ENCODE peak calls at places on chromosome X, in five cellular contexts. C is stimulated activated CD8-positive, alpha-beta memory T cell treated with anti-CD3 and anti-CD28 coated beads, Interleukin-7, amount 100 ng/mL, for 1 hour; M is hepatic stellate cell; F is Kasumi-1; Q is SHP77. D is an unnamed sample.

GRCh38 chrX:155896512-155896911 is 15.4 kb downstream of the VAMP7 start:
- DNase-seq in C (no peak), M (no peak), F (peak; percentile 19), Q (no peak), D (no peak)

GRCh38 chrX:6053126-6053625 is 175.5 kb downstream of the NLGN4X start:
- DNase-seq in C (no peak), M (no peak), F (no peak), Q (no peak), D (no peak)

GRCh38 chrX:130726661-130727060 is 176.3 kb downstream of the ENOX2 start:
- DNase-seq in C (no peak), M (no peak), F (peak; percentile 0), Q (no peak), D (no peak)

GRCh38 chrX:155144926-155145325 is 71.3 kb upstream of the VBP1 start:
- DNase-seq in C (no peak), M (no peak), F (no peak), Q (no peak), D (no peak)

GRCh38 chrX:12701625-12702024 is 89.6 kb upstream of the PRPS2 start:
- DNase-seq in C (no peak), M (peak; percentile 23), F (peak; percentile 41), Q (peak; percentile 47), D (peak; percentile 48)

GRCh38 chrX:136851526-136851925 is 29.0 kb downstream of the RBMX start:
- DNase-seq in C (no peak), M (no peak), F (no peak), Q (no peak), D (no peak)

GRCh38 chrX:103565752-103566151 is 19.6 kb upstream of the TCEAL4 start:
- DNase-seq in C (no peak), M (no peak), F (no peak), Q (no peak), D (peak; percentile 18)

GRCh38 chrX:13197961-13198761 is 121.7 kb downstream of the ATXN3L start:
- DNase-seq in C (no peak), M (no peak), F (no peak), Q (no peak), D (no peak)

GRCh38 chrX:84165716-84166115 is 22.3 kb downstream of the RPS6KA6 start:
- DNase-seq in C (no peak), M (peak; percentile 1), F (no peak), Q (no peak), D (no peak)

GRCh38 chrX:52420824-52421443 is 52.1 kb downstream of the XAGE2 start:
- DNase-seq in C (no peak), M (no peak), F (no peak), Q (no peak), D (no peak)

GRCh38 chrX:136268051-136269048 is 17.1 kb upstream of the MAP7D3 start:
- DNase-seq in C (peak; percentile 5), M (no peak), F (peak; percentile 46), Q (peak; percentile 1), D (peak; percentile 39)

GRCh38 chrX:119763175-119763574 is 4.8 kb downstream of the SOWAHD start:
- DNase-seq in C (no peak), M (peak; percentile 47), F (no peak), Q (no peak), D (peak; percentile 54)

GRCh38 chrX:119682019-119682989 is 10.7 kb downstream of the SEPTIN6 start:
- DNase-seq in C (no peak), M (no peak), F (peak; percentile 60), Q (no peak), D (no peak)

GRCh38 chrX:30283456-30284200 is 25.6 kb downstream of the NR0B1 start:
- DNase-seq in C (no peak), M (peak; percentile 23), F (no peak), Q (peak; percentile 34), D (peak; percentile 69)

GRCh38 chrX:9717376-9717775 is 48.3 kb downstream of the GPR143 start:
- DNase-seq in C (no peak), M (no peak), F (no peak), Q (no peak), D (no peak)

GRCh38 chrX:114611018-114611619 is 27.2 kb downstream of the HTR2C start:
- DNase-seq in C (no peak), M (peak; percentile 14), F (peak; percentile 34), Q (no peak), D (peak; percentile 20)

GRCh38 chrX:47992093-47992375 is 11.8 kb downstream of the ZNF182 start:
- DNase-seq in C (no peak), M (no peak), F (no peak), Q (no peak), D (no peak)

GRCh38 chrX:107831071-107831470 is 5.4 kb downstream of the MID2 start:
- DNase-seq in C (no peak), M (no peak), F (no peak), Q (no peak), D (no peak)

D was measured in AG08396.